ENCODE peak calls at places on chromosomes 13 and 19, in five cellular contexts. One of them, this sample, is unnamed.

GRCh38 chr19:2034729-2035589 is 16.1 kb downstream of the MKNK2 start:
- DNase-seq in body of pancreas: peak
- DNase-seq in GM23338: peak
- DNase-seq in germinal center: peak
- DNase-seq in GDM1: no peak
- DNase-seq in this sample: peak

GRCh38 chr19:47676811-47677210 is 36.4 kb upstream of the EHD2 start:
- DNase-seq in body of pancreas: no peak
- DNase-seq in GM23338: no peak
- DNase-seq in germinal center: no peak
- DNase-seq in GDM1: no peak
- DNase-seq in this sample: no peak

GRCh38 chr13:63107163-63107935 is 1691.7 kb upstream of the PCDH20 start:
- DNase-seq in body of pancreas: no peak
- DNase-seq in GM23338: no peak
- DNase-seq in germinal center: no peak
- DNase-seq in GDM1: no peak
- DNase-seq in this sample: no peak

GRCh38 chr19:40380199-40381037 is 9.6 kb downstream of the HIPK4 start:
- DNase-seq in body of pancreas: no peak
- DNase-seq in GM23338: no peak
- DNase-seq in germinal center: no peak
- DNase-seq in GDM1: no peak
- DNase-seq in this sample: no peak

GRCh38 chr13:25709088-25709487 is 337.3 kb downstream of the ATP8A2 start:
- DNase-seq in body of pancreas: no peak
- DNase-seq in GM23338: no peak
- DNase-seq in germinal center: no peak
- DNase-seq in GDM1: no peak
- DNase-seq in this sample: no peak

GRCh38 chr13:46113596-46113995 is 8.8 kb upstream of the CPB2 start:
- DNase-seq in body of pancreas: no peak
- DNase-seq in GM23338: no peak
- DNase-seq in germinal center: no peak
- DNase-seq in GDM1: no peak
- DNase-seq in this sample: no peak

GRCh38 chr19:19261350-19262189 is 11.5 kb downstream of the TM6SF2 start:
- DNase-seq in body of pancreas: no peak
- DNase-seq in GM23338: peak
- DNase-seq in germinal center: peak
- DNase-seq in GDM1: no peak
- DNase-seq in this sample: peak

GRCh38 chr13:75181906-75182305 is 300.1 kb downstream of the TBC1D4 start:
- DNase-seq in body of pancreas: no peak
- DNase-seq in GM23338: no peak
- DNase-seq in germinal center: no peak
- DNase-seq in GDM1: no peak
- DNase-seq in this sample: no peak

GRCh38 chr19:49097453-49098288 is 12.4 kb downstream of the SNRNP70 start:
- DNase-seq in body of pancreas: peak
- DNase-seq in GM23338: peak
- DNase-seq in germinal center: peak
- DNase-seq in GDM1: peak
- DNase-seq in this sample: peak

GRCh38 chr13:49637989-49638388 is 9.7 kb downstream of the ARL11 start:
- DNase-seq in body of pancreas: no peak
- DNase-seq in GM23338: no peak
- DNase-seq in germinal center: no peak
- DNase-seq in GDM1: no peak
- DNase-seq in this sample: no peak

GRCh38 chr19:16412596-16413355 is 59.0 kb downstream of the EPS15L1 start:
- DNase-seq in body of pancreas: no peak
- DNase-seq in GM23338: no peak
- DNase-seq in germinal center: no peak
- DNase-seq in GDM1: no peak
- DNase-seq in this sample: no peak

GRCh38 chr13:93603043-93603442 is 376.4 kb downstream of the GPC6 start:
- DNase-seq in body of pancreas: no peak
- DNase-seq in GM23338: peak
- DNase-seq in germinal center: no peak
- DNase-seq in GDM1: no peak
- DNase-seq in this sample: no peak

GRCh38 chr13:50129065-50129922 is 114.0 kb downstream of the KCNRG start:
- DNase-seq in body of pancreas: no peak
- DNase-seq in GM23338: peak
- DNase-seq in germinal center: peak
- DNase-seq in GDM1: no peak
- DNase-seq in this sample: no peak

GRCh38 chr19:10566658-10567410 is 1.0 kb upstream of the KRI1 start:
- DNase-seq in body of pancreas: peak
- DNase-seq in GM23338: no peak
- DNase-seq in germinal center: peak
- DNase-seq in GDM1: no peak
- DNase-seq in this sample: no peak

GRCh38 chr19:55118401-55118991 is 1.1 kb upstream of the PPP1R12C start:
- DNase-seq in body of pancreas: peak
- DNase-seq in GM23338: peak
- DNase-seq in germinal center: no peak
- DNase-seq in GDM1: no peak
- DNase-seq in this sample: peak

GRCh38 chr13:37306778-37307544 is 201.5 kb upstream of the CSNK1A1L start:
- DNase-seq in body of pancreas: no peak
- DNase-seq in GM23338: no peak
- DNase-seq in germinal center: no peak
- DNase-seq in GDM1: no peak
- DNase-seq in this sample: no peak

GRCh38 chr19:15902254-15902653 is 4.4 kb upstream of the CYP4F2 start:
- DNase-seq in body of pancreas: no peak
- DNase-seq in GM23338: no peak
- DNase-seq in germinal center: no peak
- DNase-seq in GDM1: no peak
- DNase-seq in this sample: no peak

GRCh38 chr19:39553082-39553652 is 13.2 kb upstream of the EID2 start:
- DNase-seq in body of pancreas: no peak
- DNase-seq in GM23338: no peak
- DNase-seq in germinal center: no peak
- DNase-seq in GDM1: no peak
- DNase-seq in this sample: no peak

GRCh38 chr13:32124743-32125142 is 93.2 kb downstream of the FRY start:
- DNase-seq in body of pancreas: no peak
- DNase-seq in GM23338: no peak
- DNase-seq in germinal center: no peak
- DNase-seq in GDM1: no peak
- DNase-seq in this sample: no peak

GRCh38 chr13:93460005-93460404 is 233.4 kb downstream of the GPC6 start:
- DNase-seq in body of pancreas: no peak
- DNase-seq in GM23338: no peak
- DNase-seq in germinal center: no peak
- DNase-seq in GDM1: no peak
- DNase-seq in this sample: no peak

GRCh38 chr13:41827507-41828213 is 133.2 kb downstream of the VWA8 start:
- DNase-seq in body of pancreas: no peak
- DNase-seq in GM23338: no peak
- DNase-seq in germinal center: no peak
- DNase-seq in GDM1: no peak
- DNase-seq in this sample: no peak

GRCh38 chr19:39310558-39311311 is 9.9 kb downstream of the LRFN1 start:
- DNase-seq in body of pancreas: no peak
- DNase-seq in GM23338: peak
- DNase-seq in germinal center: no peak
- DNase-seq in GDM1: no peak
- DNase-seq in this sample: peak

GRCh38 chr13:28637714-28638355 is 21.1 kb upstream of the POMP start:
- DNase-seq in body of pancreas: no peak
- DNase-seq in GM23338: peak
- DNase-seq in germinal center: peak
- DNase-seq in GDM1: no peak
- DNase-seq in this sample: no peak

GRCh38 chr19:18745012-18745735 is 45.9 kb downstream of the COMP start:
- DNase-seq in body of pancreas: no peak
- DNase-seq in GM23338: no peak
- DNase-seq in germinal center: no peak
- DNase-seq in GDM1: no peak
- DNase-seq in this sample: no peak

GRCh38 chr19:17420267-17420924 is 549 bp downstream of the MVB12A start:
- DNase-seq in body of pancreas: peak
- DNase-seq in GM23338: peak
- DNase-seq in germinal center: peak
- DNase-seq in GDM1: no peak
- DNase-seq in this sample: no peak

GRCh38 chr13:37187611-37188010 is 82.1 kb upstream of the CSNK1A1L start:
- DNase-seq in body of pancreas: no peak
- DNase-seq in GM23338: no peak
- DNase-seq in germinal center: no peak
- DNase-seq in GDM1: no peak
- DNase-seq in this sample: no peak

GRCh38 chr13:20684535-20684934 is 19.0 kb upstream of the IL17D start:
- DNase-seq in body of pancreas: no peak
- DNase-seq in GM23338: peak
- DNase-seq in germinal center: no peak
- DNase-seq in GDM1: no peak
- DNase-seq in this sample: no peak

GRCh38 chr13:36601186-36601585 is 72.6 kb upstream of the SERTM1 start:
- DNase-seq in body of pancreas: no peak
- DNase-seq in GM23338: no peak
- DNase-seq in germinal center: no peak
- DNase-seq in GDM1: no peak
- DNase-seq in this sample: no peak

This sample was measured in CMK.